ENCODE peak calls at places on chromosomes 2 and 18, in nine cellular contexts. J is colonic mucosa, U is endodermal cell, M is transverse colon, D is right cardiac atrium, N is heart right ventricle, A is vagina, Q is tibial artery, Y is HepG2. R is an unnamed sample.

GRCh38 chr2:2291500-2292260 is 39.4 kb downstream of the MYT1L start:
- DNase-seq in A (no peak), N (peak; percentile 43), J (no peak), D (peak; percentile 51), Y (no peak), Q (no peak), U (peak; percentile 89), M (no peak), R (no peak)

GRCh38 chr2:113979172-113980128 is 89.6 kb downstream of the ACTR3 start:
- DNase-seq in Q (no peak), A (no peak), D (peak; percentile 52), J (no peak), Y (no peak), N (no peak), M (no peak), U (peak; percentile 92), R (no peak)

GRCh38 chr2:239273280-239274234 is 127.3 kb downstream of the HDAC4 start:
- DNase-seq in U (no peak), A (no peak), M (peak; percentile 25), Q (peak; percentile 71), Y (no peak), D (no peak), J (peak; percentile 17), N (no peak), R (no peak)

GRCh38 chr18:61851940-61852451 is 40.8 kb downstream of the RNF152 start:
- DNase-seq in U (no peak), J (no peak), Y (no peak), N (no peak), M (no peak), Q (no peak), A (no peak), D (no peak), R (no peak)

GRCh38 chr2:170113168-170113567 is 64.8 kb upstream of the MYO3B start:
- DNase-seq in U (no peak), D (no peak), Y (no peak), Q (no peak), A (no peak), M (no peak), J (no peak), N (no peak), R (no peak)

GRCh38 chr2:206079699-206080465 is 6.1 kb downstream of the INO80D start:
- DNase-seq in J (no peak), A (no peak), Q (no peak), U (peak; percentile 77), Y (peak; percentile 48), D (no peak), N (no peak), M (no peak), R (no peak)

GRCh38 chr2:8676191-8676914 is 5.5 kb upstream of the ID2 start:
- DNase-seq in A (peak; percentile 93), M (peak; percentile 79), U (peak; percentile 85), N (peak; percentile 88), Y (no peak), J (peak; percentile 86), Q (peak; percentile 98), D (peak; percentile 97), R (peak; percentile 88)

GRCh38 chr2:101736233-101736632 is 38.7 kb downstream of the MAP4K4 start:
- DNase-seq in M (no peak), D (no peak), U (no peak), Y (no peak), N (no peak), A (no peak), J (no peak), Q (no peak), R (no peak)

GRCh38 chr2:27320958-27321543 is 1.8 kb downstream of the MPV17 start:
- DNase-seq in N (peak; percentile 63), M (peak; percentile 57), Y (peak; percentile 99), J (peak; percentile 50), U (peak; percentile 89), A (no peak), Q (no peak), D (peak; percentile 74), R (peak; percentile 86)

GRCh38 chr18:22167471-22168151 is 1.8 kb upstream of the GATA6 start:
- DNase-seq in J (peak; percentile 54), Q (no peak), D (peak; percentile 72), Y (no peak), M (peak; percentile 60), U (peak; percentile 84), N (peak; percentile 32), A (no peak), R (no peak)
- H3K27me3 ChIP-seq in J (peaks cover 28% of the 10 kb centered on the region), Q (peaks cover 14% of the 10 kb centered on the region), D (no peaks in the 10 kb centered on the region), Y (no peaks in the 10 kb centered on the region), M (peaks cover 98% of the 10 kb centered on the region), U (peaks cover 34% of the 10 kb centered on the region), N (no peaks in the 10 kb centered on the region), A (peaks cover 10% of the 10 kb centered on the region), R (peaks cover 42% of the 10 kb centered on the region)

DNA sequence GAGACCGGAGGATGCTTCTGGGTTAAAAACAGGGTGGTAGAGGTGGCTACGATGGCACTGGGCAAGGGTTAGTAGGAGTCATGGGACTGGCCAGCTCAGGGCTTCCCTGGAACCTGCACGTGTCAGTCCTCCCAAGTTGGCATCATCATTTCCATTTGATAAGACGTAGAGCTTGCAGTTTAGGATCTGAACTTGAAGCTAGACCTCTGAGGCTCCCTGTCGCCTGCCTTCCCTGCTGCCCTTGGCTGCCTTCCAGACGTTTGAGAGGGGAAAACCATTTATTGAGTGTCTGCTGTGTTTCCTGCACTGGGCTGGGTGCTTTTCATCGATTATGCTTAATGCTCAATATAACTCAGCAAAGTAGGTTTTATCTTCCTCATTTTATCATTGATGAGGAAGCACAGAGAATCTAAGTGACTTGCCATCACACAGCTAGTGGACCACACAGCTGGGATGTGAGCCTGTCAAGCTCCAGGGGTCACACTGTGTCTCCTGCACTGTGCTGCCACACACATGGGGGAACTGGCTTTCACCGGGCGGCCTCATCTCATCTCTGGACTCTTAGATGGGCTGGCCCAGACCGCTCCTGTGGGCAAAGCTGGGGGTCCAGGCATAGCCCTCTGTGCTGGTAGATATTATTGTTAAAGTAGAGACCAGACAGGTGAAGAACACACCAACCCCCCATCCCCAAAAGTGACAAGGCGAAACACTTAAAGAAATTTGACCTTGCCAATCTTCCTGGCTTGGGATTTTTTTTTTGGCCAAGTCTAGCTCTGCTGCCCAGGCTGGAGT is 7.8 kb downstream of the NT5DC4 start:
- DNase-seq in J (no peak), U (no peak), M (no peak), D (no peak), N (no peak), Y (no peak), Q (no peak), A (no peak), R (no peak)
- H3K27me3 ChIP-seq in J (no peaks in the 10 kb centered on the region), U (no peaks in the 10 kb centered on the region), M (no peaks in the 10 kb centered on the region), D (no peaks in the 10 kb centered on the region), N (no peaks in the 10 kb centered on the region), Y (no peaks in the 10 kb centered on the region), Q (peaks cover 11% of the 10 kb centered on the region), A (no peaks in the 10 kb centered on the region), R (no peaks in the 10 kb centered on the region)

DNA sequence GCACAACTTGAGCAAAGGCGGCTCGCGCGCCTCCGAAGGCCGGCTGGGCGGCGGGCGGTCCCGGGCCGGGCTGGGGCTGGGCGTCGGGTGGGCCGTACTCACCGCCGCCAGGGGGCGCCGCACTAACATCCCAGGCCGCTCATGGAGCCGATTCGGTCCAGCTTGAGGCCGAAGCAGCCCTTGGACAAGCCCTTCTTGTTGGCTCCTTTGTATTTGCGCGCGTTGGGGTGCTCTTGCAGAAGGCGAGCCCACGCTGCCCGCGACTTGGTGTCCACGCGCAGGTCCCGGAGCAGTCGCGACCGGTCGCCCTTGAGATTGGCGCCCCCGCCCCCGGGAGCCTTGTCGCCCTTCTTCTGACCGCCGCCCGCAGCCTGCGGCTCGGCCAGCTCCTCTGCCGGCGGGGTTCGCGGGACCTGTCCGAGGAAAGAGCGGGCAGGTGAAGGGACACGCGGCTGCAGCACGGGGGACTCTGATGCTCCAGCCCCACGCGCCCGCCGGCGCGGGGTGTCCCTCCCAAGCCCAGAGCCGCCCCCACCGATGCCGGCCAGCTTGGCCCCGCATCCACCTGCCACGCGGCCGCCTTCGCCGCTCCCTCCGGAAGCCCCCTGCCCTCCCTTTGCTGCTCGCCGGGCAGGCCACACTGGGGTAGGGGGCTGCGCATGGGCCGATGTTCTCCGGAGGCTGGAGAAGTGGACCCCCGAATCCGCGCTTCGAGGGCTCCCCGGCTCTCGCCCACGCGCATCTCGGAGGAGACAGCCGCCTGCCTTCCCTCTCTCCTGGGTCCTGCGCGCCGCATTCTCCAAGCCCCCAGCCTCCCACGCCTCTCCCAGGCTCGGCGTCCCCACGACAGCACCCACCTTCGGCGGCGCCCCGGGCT is 655 bp downstream of the NPPC start:
- DNase-seq in U (peak; percentile 95), Y (peak; percentile 73), Q (peak; percentile 84), A (no peak), J (peak; percentile 83), D (peak; percentile 94), M (peak; percentile 83), N (peak; percentile 87), R (peak; percentile 88)
- H3K27me3 ChIP-seq in U (peaks cover 69% of the 10 kb centered on the region), Y (peaks cover 18% of the 10 kb centered on the region), Q (peaks cover 85% of the 10 kb centered on the region), A (no peaks in the 10 kb centered on the region), J (peaks cover 41% of the 10 kb centered on the region), D (no peaks in the 10 kb centered on the region), M (peaks cover 74% of the 10 kb centered on the region), N (peaks cover 14% of the 10 kb centered on the region), R (no peaks in the 10 kb centered on the region)

GRCh38 chr18:8659609-8660242 is 45.6 kb upstream of the MTCL1 start:
- DNase-seq in Y (no peak), D (no peak), N (no peak), A (no peak), J (no peak), Q (no peak), M (no peak), U (peak; percentile 53), R (no peak)
- H3K27me3 ChIP-seq in Y (peaks cover 9% of the 10 kb centered on the region), D (no peaks in the 10 kb centered on the region), N (no peaks in the 10 kb centered on the region), A (no peaks in the 10 kb centered on the region), J (no peaks in the 10 kb centered on the region), Q (peaks cover 4% of the 10 kb centered on the region), M (no peaks in the 10 kb centered on the region), U (peaks cover 6% of the 10 kb centered on the region), R (no peaks in the 10 kb centered on the region)

GRCh38 chr2:121346407-121346806 is 61.4 kb upstream of the TFCP2L1 start:
- DNase-seq in Q (no peak), U (no peak), Y (no peak), M (no peak), J (no peak), D (no peak), A (no peak), N (no peak), R (no peak)

GRCh38 chr2:121345101-121345500 is 60.1 kb upstream of the TFCP2L1 start:
- DNase-seq in A (no peak), D (no peak), M (no peak), J (no peak), Q (no peak), N (no peak), Y (no peak), U (no peak), R (no peak)

GRCh38 chr2:121346886-121347285 is 61.9 kb upstream of the TFCP2L1 start:
- DNase-seq in M (no peak), D (no peak), N (no peak), J (no peak), Y (no peak), U (no peak), A (no peak), Q (peak; percentile 9), R (no peak)

GRCh38 chr2:121348128-121348740 is 63.2 kb upstream of the TFCP2L1 start:
- DNase-seq in D (no peak), Y (no peak), N (no peak), J (no peak), Q (peak; percentile 43), U (no peak), M (no peak), A (no peak), R (no peak)

DNA sequence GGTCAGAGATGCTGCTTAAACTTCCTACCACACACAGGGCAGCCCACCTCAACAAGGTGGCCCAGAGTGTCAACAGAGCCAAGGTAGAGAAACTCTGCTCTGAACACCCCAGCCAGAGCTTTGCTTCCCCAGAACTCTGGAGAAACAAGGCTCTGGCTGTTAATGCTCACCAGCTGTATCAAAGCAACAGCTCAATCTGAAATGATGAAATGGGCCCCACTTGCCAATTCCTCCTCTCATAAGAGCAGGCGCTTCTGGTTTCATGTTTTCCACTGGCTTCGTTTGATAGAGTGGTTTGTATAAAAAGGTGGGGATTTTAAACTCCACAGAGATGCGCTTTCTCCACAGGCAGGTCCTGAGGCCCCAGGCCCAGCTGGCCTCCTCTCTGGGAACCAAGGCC is 60.9 kb upstream of the TFCP2L1 start:
- DNase-seq in Q (peak; percentile 21), M (no peak), A (no peak), D (no peak), U (no peak), Y (no peak), N (no peak), J (no peak), R (no peak)
- H3K27me3 ChIP-seq in Q (no peaks in the 10 kb centered on the region), M (no peaks in the 10 kb centered on the region), A (no peaks in the 10 kb centered on the region), D (no peaks in the 10 kb centered on the region), U (no peaks in the 10 kb centered on the region), Y (no peaks in the 10 kb centered on the region), N (no peaks in the 10 kb centered on the region), J (no peaks in the 10 kb centered on the region), R (no peaks in the 10 kb centered on the region)